ENCODE peak calls at places on chromosomes 11 and 22, in six cellular contexts. N is C1 segment of cervical spinal cord; F is activated CD4-positive, alpha-beta T cell treated with anti-CD3 and anti-CD28 coated beads for 48 hours; B is amniotic stem cell; T is globus pallidus; Z is GM19239. L is an unnamed sample.

GRCh38 chr11:17978553-17979287 is 34.1 kb downstream of the SERGEF start:
- DNase-seq in Z (no peak), N (peak), F (peak), T (peak), B (no peak), L (no peak)

GRCh38 chr11:35725880-35726279 is 63.3 kb downstream of the TRIM44 start:
- DNase-seq in T (no peak), N (no peak), B (no peak), F (no peak), Z (no peak), L (no peak)

GRCh38 chr22:28027453-28028448 is 108.7 kb upstream of the PITPNB start:
- DNase-seq in Z (no peak), B (no peak), F (no peak), N (no peak), T (no peak), L (no peak)

GRCh38 chr22:23387827-23388491 is 192.1 kb downstream of the IGLL1 start:
- DNase-seq in N (no peak), Z (no peak), T (no peak), F (no peak), B (no peak), L (no peak)

GRCh38 chr11:100759106-100759505 is 72.0 kb downstream of the ARHGAP42 start:
- DNase-seq in Z (no peak), N (no peak), B (no peak), F (no peak), T (no peak), L (no peak)

GRCh38 chr22:39132871-39133524 is 19.5 kb downstream of the CBX7 start:
- DNase-seq in N (no peak), F (no peak), Z (no peak), B (no peak), T (no peak), L (no peak)

GRCh38 chr11:65113361-65113756 is 1.7 kb downstream of the TM7SF2 start:
- DNase-seq in N (no peak), F (no peak), B (no peak), Z (no peak), T (no peak), L (no peak)

GRCh38 chr11:73185680-73186293 is 32.3 kb upstream of the P2RY2 start:
- DNase-seq in N (no peak), Z (no peak), B (peak), F (no peak), T (no peak), L (peak)

GRCh38 chr11:134762248-134763029 is 350.4 kb upstream of the B3GAT1 start:
- DNase-seq in N (peak), F (no peak), Z (no peak), B (no peak), T (no peak), L (no peak)

GRCh38 chr11:4493480-4493818 is 11.0 kb downstream of the OR52K1 start:
- DNase-seq in T (no peak), N (no peak), F (no peak), Z (no peak), B (no peak), L (no peak)

GRCh38 chr22:43994006-43994405 is 30.1 kb upstream of the PARVB start:
- DNase-seq in F (no peak), B (no peak), Z (no peak), N (no peak), T (no peak), L (no peak)

GRCh38 chr11:48037709-48038468 is 57.5 kb downstream of the PTPRJ start:
- DNase-seq in F (no peak), T (no peak), Z (no peak), N (no peak), B (no peak), L (peak)

GRCh38 chr22:24427500-24428164 is at the start of gene ADORA2A:
- DNase-seq in B (no peak), F (peak), Z (peak), T (no peak), N (no peak), L (no peak)

GRCh38 chr11:121452609-121453150 is at the start of gene SORL1-AS1:
- DNase-seq in Z (no peak), N (no peak), F (peak), B (no peak), T (no peak), L (no peak)

GRCh38 chr22:31945478-31945815 is 1.1 kb downstream of the YWHAH start:
- DNase-seq in N (no peak), Z (no peak), F (no peak), T (no peak), B (no peak), L (no peak)

GRCh38 chr11:8221025-8221723 is 42.5 kb downstream of the LMO1 start:
- DNase-seq in B (no peak), T (no peak), N (no peak), Z (no peak), F (no peak), L (no peak)

GRCh38 chr11:45333506-45333971 is 47.4 kb upstream of the SYT13 start:
- DNase-seq in Z (no peak), T (no peak), F (peak), N (no peak), B (no peak), L (no peak)

GRCh38 chr11:113174862-113175261 is 139.5 kb upstream of the TTC12 start:
- DNase-seq in T (no peak), F (no peak), Z (no peak), N (no peak), B (no peak), L (no peak)

GRCh38 chr22:17678817-17679385 is 40.3 kb downstream of the BCL2L13 start:
- DNase-seq in B (no peak), Z (no peak), F (no peak), N (no peak), T (no peak), L (no peak)

GRCh38 chr22:20419664-20419951 is 18.0 kb downstream of the SCARF2 start:
- DNase-seq in F (no peak), N (no peak), B (no peak), T (no peak), Z (no peak), L (no peak)

GRCh38 chr11:18720086-18720810 is 5.7 kb downstream of the IGSF22 start:
- DNase-seq in F (no peak), B (no peak), Z (no peak), N (peak), T (no peak), L (no peak)

GRCh38 chr11:117195761-117196160 is 3.4 kb upstream of the TAGLN start:
- DNase-seq in F (no peak), T (no peak), B (no peak), Z (no peak), N (no peak), L (no peak)

L was measured in AG09319.